ENCODE peak calls at places on chromosomes 4 and X, in five cellular contexts. M is activated naive CD8-positive, alpha-beta T cell treated with anti-CD3 and anti-CD28 coated beads for 36 hours; B is hippocampal formation; Q is stimulated activated naive CD4-positive, alpha-beta T cell treated with Interleukin-2 at 50 U/mL for 16 hours; P is ACHN. D is an unnamed sample.

GRCh38 chr4:182925298-182925738 is 8.1 kb upstream of the DCTD start:
- DNase-seq in P (peak), B (peak), M (peak), Q (peak), D (no peak)

GRCh38 chr4:142671516-142671915 is 174.6 kb downstream of the INPP4B start:
- DNase-seq in Q (no peak), P (no peak), B (no peak), M (no peak), D (no peak)

GRCh38 chr4:147860960-147861359 is 129.1 kb downstream of the ARHGAP10 start:
- DNase-seq in Q (no peak), M (no peak), P (no peak), B (no peak), D (no peak)

GRCh38 chr4:183797445-183798248 is 107.5 kb upstream of the STOX2 start:
- DNase-seq in M (peak), Q (no peak), B (no peak), P (peak), D (no peak)

GRCh38 chr4:147498031-147498700 is 17.3 kb downstream of the EDNRA start:
- DNase-seq in Q (no peak), M (no peak), P (no peak), B (no peak), D (no peak)

GRCh38 chr4:47744253-47744652 is 93.6 kb downstream of the CORIN start:
- DNase-seq in B (no peak), P (peak), M (no peak), Q (no peak), D (no peak)

GRCh38 chrX:29926056-29926455 is 289.3 kb upstream of the MAGEB2 start:
- DNase-seq in B (no peak), Q (no peak), P (no peak), M (no peak), D (no peak)

GRCh38 chrX:132822634-132823012 is 135.8 kb downstream of the HS6ST2 start:
- DNase-seq in B (no peak), P (no peak), M (no peak), Q (no peak), D (no peak)

GRCh38 chrX:13651150-13651549 is 1.8 kb upstream of the TCEANC start:
- DNase-seq in Q (no peak), P (no peak), M (no peak), B (no peak), D (no peak)

GRCh38 chr4:85200106-85200505 is 233.6 kb upstream of the WDFY3 start:
- DNase-seq in B (no peak), M (no peak), Q (no peak), P (no peak), D (no peak)

GRCh38 chr4:32680946-32681345 is 1960.8 kb downstream of the PCDH7 start:
- DNase-seq in P (no peak), Q (no peak), B (no peak), M (no peak), D (no peak)

GRCh38 chrX:123736333-123736921 is 3.6 kb upstream of the THOC2 start:
- DNase-seq in B (no peak), M (no peak), P (peak), Q (no peak), D (no peak)

GRCh38 chr4:168139336-168139735 is 47.0 kb downstream of the ANXA10 start:
- DNase-seq in B (no peak), Q (no peak), M (no peak), P (no peak), D (peak)

GRCh38 chr4:76665139-76665538 is 230.1 kb downstream of the SHROOM3 start:
- DNase-seq in B (no peak), M (no peak), P (peak), Q (no peak), D (peak)

GRCh38 chrX:48971325-48972213 is at the start of gene KCND1:
- DNase-seq in B (no peak), Q (no peak), P (peak), M (peak), D (no peak)

GRCh38 chr4:143514432-143514831 is 930 bp downstream of the SMARCA5 start:
- DNase-seq in Q (peak), P (peak), B (peak), M (peak), D (peak)

GRCh38 chr4:74934016-74934821 is 1.3 kb downstream of the PARM1 start:
- DNase-seq in Q (no peak), B (peak), M (no peak), P (peak), D (no peak)